ENCODE peak calls at places on chromosomes 1 and 21, in six cellular contexts. T is AG08396, V is T-helper 2 cell, P is MCF 10A, N is transverse colon, O is T47D. D is an unnamed sample.
A peak's percentile ranks its signal among the peaks of the same experiment; 100 is the strongest.

GRCh38 chr1:203512830-203513578 is 19.1 kb downstream of the OPTC start:
- DNase-seq in T (peak; percentile 92), V (no peak), P (peak; percentile 96), N (peak; percentile 40), O (no peak), D (peak; percentile 67)

GRCh38 chr1:164865385-164865784 is 306.4 kb downstream of the PBX1 start:
- DNase-seq in T (no peak), V (no peak), P (no peak), N (no peak), O (no peak), D (no peak)

GRCh38 chr1:247335871-247336270 is 4.2 kb upstream of the ZNF496 start:
- DNase-seq in T (no peak), V (no peak), P (no peak), N (no peak), O (no peak), D (no peak)

GRCh38 chr1:203649551-203650011 is 22.9 kb downstream of the ATP2B4 start:
- DNase-seq in T (no peak), V (peak; percentile 26), P (peak; percentile 30), N (no peak), O (no peak), D (no peak)

GRCh38 chr21:40929833-40930232 is 82.9 kb upstream of the DSCAM start:
- DNase-seq in T (no peak), V (no peak), P (no peak), N (no peak), O (no peak), D (no peak)

GRCh38 chr1:79716481-79716880 is 710.0 kb upstream of the ADGRL4 start:
- DNase-seq in T (no peak), V (no peak), P (peak; percentile 82), N (no peak), O (no peak), D (no peak)

GRCh38 chr1:218164111-218164929 is 120.8 kb upstream of the RRP15 start:
- DNase-seq in T (peak; percentile 20), V (no peak), P (no peak), N (peak; percentile 37), O (no peak), D (no peak)

GRCh38 chr1:204359131-204359473 is 627 bp downstream of the PLEKHA6 start:
- DNase-seq in T (no peak), V (no peak), P (no peak), N (no peak), O (no peak), D (no peak)

GRCh38 chr1:25996966-25997758 is 701 bp downstream of the PAFAH2 start:
- DNase-seq in T (peak; percentile 29), V (no peak), P (peak; percentile 72), N (peak; percentile 46), O (no peak), D (no peak)

GRCh38 chr1:43232071-43232470 is 37.7 kb upstream of the TMEM125 start:
- DNase-seq in T (peak; percentile 55), V (no peak), P (peak; percentile 64), N (no peak), O (no peak), D (no peak)